ENCODE peak calls at places on chromosomes 6 and 20, in seven cellular contexts. D is suprapubic skin; Z is ovary; F is endothelial cell of umbilical vein; A is A549; M is CD4-positive, alpha-beta T cell; K is coronary artery. J is an unnamed sample.
A peak's percentile ranks its signal among the peaks of the same experiment; 100 is the strongest.

GRCh38 chr20:63354636-63355385 is 6.3 kb downstream of the CHRNA4 start:
- DNase-seq in D (no peak), Z (no peak), F (no peak), A (no peak), M (no peak), K (no peak), J (no peak)

GRCh38 chr6:10411131-10411914 is 3.6 kb downstream of the TFAP2A start:
- DNase-seq in D (no peak), Z (no peak), F (no peak), A (no peak), M (no peak), K (no peak), J (no peak)

GRCh38 chr6:36829919-36830544 is 9.2 kb downstream of the CPNE5 start:
- DNase-seq in D (no peak), Z (peak; percentile 89), F (peak; percentile 82), A (no peak), M (no peak), K (no peak), J (peak; percentile 68)

GRCh38 chr20:53597521-53598120 is 4.0 kb upstream of the ZNF217 start:
- DNase-seq in D (no peak), Z (no peak), F (no peak), A (no peak), M (no peak), K (no peak), J (no peak)

GRCh38 chr6:52176550-52176949 is 9.6 kb upstream of the IL17A start:
- DNase-seq in D (no peak), Z (no peak), F (no peak), A (no peak), M (no peak), K (no peak), J (no peak)

GRCh38 chr20:44691424-44692423 is 23.4 kb upstream of the CCN5 start:
- DNase-seq in D (peak; percentile 89), Z (peak; percentile 66), F (no peak), A (no peak), M (no peak), K (peak; percentile 96), J (no peak)

GRCh38 chr20:40754372-40754943 is 65.4 kb upstream of the MAFB start:
- DNase-seq in D (no peak), Z (no peak), F (peak; percentile 84), A (no peak), M (no peak), K (no peak), J (no peak)

GRCh38 chr6:165159459-165159858 is 149.9 kb downstream of the C6orf118 start:
- DNase-seq in D (no peak), Z (no peak), F (no peak), A (no peak), M (no peak), K (no peak), J (no peak)

GRCh38 chr6:3081965-3082364 is 13.7 kb downstream of the RIPK1 start:
- DNase-seq in D (no peak), Z (no peak), F (no peak), A (no peak), M (no peak), K (no peak), J (no peak)

GRCh38 chr6:154488802-154489437 is 21.6 kb downstream of the CNKSR3 start:
- DNase-seq in D (no peak), Z (no peak), F (no peak), A (no peak), M (no peak), K (no peak), J (peak; percentile 36)

GRCh38 chr6:123895346-123895745 is 91.7 kb downstream of the NKAIN2 start:
- DNase-seq in D (no peak), Z (no peak), F (no peak), A (no peak), M (no peak), K (no peak), J (no peak)

GRCh38 chr20:47276856-47277541 is 79.5 kb downstream of the ZMYND8 start:
- DNase-seq in D (peak; percentile 80), Z (peak; percentile 72), F (peak; percentile 43), A (no peak), M (no peak), K (peak; percentile 81), J (no peak)

GRCh38 chr6:104603108-104603745 is 256.5 kb downstream of the HACE1 start:
- DNase-seq in D (no peak), Z (no peak), F (no peak), A (no peak), M (no peak), K (no peak), J (no peak)

GRCh38 chr6:139265512-139266190 is 26.1 kb downstream of the TXLNB start:
- DNase-seq in D (no peak), Z (no peak), F (no peak), A (no peak), M (no peak), K (no peak), J (no peak)

GRCh38 chr20:49595346-49595745 is 27.4 kb upstream of the PTGIS start:
- DNase-seq in D (no peak), Z (no peak), F (no peak), A (no peak), M (no peak), K (no peak), J (no peak)

GRCh38 chr20:49592120-49592519 is 24.2 kb upstream of the PTGIS start:
- DNase-seq in D (no peak), Z (no peak), F (no peak), A (no peak), M (no peak), K (no peak), J (no peak)

GRCh38 chr20:49594929-49595311 is 27.0 kb upstream of the PTGIS start:
- DNase-seq in D (no peak), Z (peak; percentile 31), F (no peak), A (no peak), M (no peak), K (no peak), J (no peak)

GRCh38 chr20:49594143-49594928 is 26.4 kb upstream of the PTGIS start:
- DNase-seq in D (no peak), Z (peak; percentile 42), F (peak; percentile 28), A (no peak), M (no peak), K (peak; percentile 89), J (peak; percentile 44)

DNA sequence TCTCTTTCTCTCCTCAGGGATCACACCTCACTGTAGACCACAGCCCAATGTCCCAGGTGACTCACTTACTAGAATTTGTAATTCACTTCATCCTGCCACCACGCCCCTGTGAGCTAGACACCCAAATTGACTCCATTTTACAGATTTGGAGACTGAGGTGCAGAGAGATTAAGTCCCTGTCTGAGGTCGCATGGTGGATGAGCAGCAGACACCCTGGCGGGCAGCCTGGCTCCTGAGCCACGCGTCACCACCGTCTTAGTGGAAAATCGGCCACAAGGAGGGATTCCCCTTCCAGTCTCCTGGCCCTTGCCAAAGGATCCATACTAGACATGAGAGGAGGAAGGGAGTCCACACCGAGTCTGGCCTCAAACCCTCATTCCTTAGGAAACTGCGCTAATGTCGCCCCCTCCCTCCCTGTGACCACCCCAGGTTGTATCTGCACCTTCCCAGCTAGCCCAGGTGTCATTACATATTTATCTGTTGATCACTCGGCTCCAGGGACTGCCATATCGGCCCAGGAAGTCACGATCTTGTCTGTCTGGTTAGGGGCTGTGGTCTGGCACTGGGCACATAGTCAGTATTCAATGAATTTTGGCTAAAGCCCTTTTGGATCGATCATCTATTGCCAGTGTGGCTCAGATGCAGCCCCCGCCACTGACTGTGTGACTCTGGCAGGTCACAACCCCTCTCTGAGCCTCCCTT is 25.7 kb upstream of the PTGIS start:
- DNase-seq in D (no peak), Z (peak; percentile 36), F (no peak), A (no peak), M (no peak), K (no peak), J (no peak)
- TF ChIP-seq CTCF in D (no peak), Z (no peak), F (no peak), A (no peak), M (no peak), K (no peak), J (no peak)

DNA sequence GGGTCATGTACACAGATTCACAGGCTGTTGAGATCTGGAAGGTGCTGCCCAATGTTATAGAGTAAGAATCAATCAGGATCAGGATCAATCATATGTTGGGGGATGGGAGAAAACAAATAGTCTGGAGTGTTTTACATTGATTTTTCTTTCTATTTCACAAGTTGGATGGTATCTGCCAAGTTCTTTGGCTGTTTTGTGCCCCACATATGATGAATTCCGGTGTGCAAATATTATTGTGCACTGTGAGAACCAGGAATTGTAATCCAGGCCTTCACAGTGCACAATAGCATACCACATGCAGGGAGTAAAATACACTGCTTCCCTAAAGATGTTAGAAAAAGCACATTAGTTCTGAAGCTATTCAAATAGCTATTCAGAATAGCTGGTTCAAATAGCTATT is 133.7 kb downstream of the LCA5 start:
- DNase-seq in D (no peak), Z (no peak), F (no peak), A (no peak), M (no peak), K (no peak), J (no peak)
- TF ChIP-seq CTCF in D (no peak), Z (no peak), F (no peak), A (no peak), M (no peak), K (no peak), J (no peak)

DNA sequence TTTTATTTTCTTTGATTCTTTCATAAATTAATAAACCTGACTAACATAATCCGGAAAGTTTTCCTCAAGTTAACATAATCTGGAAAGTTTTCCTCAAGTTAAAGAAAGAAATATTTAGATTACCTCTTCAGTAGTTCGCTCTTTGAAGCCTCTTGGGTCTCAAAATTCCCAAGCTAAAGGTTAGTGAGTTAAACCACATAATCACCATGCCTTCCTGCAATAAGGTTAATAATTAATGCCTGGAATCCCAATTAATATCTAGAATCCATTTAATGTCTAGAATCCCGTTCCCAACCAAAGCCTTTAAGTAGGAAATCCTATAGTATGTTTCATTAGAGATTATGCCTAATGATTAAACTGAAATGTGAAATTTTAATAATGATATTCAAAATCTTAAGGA is 12.9 kb downstream of the DCDC2 start:
- DNase-seq in D (no peak), Z (no peak), F (no peak), A (no peak), M (no peak), K (no peak), J (no peak)
- TF ChIP-seq CTCF in D (no peak), Z (no peak), F (no peak), A (no peak), M (no peak), K (no peak), J (no peak)

DNA sequence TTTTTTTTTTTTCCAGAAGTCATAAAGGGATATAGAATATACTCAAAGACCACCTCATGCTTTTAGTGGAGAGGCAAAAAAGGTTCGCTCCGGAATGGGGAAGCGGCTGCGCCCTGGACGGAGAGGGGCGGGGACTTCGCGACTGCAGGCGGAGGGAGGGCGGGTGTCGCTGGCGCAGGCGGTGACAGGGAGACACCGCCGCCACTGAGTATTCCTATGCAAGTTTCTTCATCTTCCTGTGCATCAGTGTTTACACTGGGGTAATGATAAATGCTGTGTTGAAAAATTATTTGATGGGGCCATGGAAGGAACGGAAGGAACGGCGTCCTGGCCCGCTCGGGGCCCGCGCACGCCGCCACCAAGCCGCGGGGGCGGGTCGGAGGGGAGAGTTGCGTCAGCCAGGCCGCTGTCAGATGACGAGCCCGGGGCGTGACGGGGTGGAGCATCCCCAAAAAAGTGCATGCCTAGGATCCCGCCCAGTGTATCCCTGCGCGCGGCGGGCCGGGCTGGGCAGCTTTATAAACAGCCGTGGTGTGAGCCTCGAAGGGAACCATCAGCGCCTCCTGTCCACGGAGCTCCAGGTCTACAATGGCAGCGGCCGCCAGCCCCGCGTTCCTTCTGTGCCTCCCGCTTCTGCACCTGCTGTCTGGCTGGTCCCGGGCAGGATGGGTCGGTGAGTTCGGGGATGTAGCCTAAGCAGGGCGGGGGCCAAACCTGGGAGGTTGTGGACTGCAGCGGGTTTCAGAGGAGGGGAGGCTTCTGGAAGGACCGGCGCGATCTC is at the start of gene ULBP1:
- DNase-seq in D (peak; percentile 95), Z (peak; percentile 76), F (peak; percentile 67), A (peak; percentile 88), M (peak; percentile 65), K (peak; percentile 87), J (no peak)
- TF ChIP-seq CTCF in D (no peak), Z (no peak), F (no peak), A (no peak), M (no peak), K (no peak), J (no peak)

J was measured in MCF 10A.